ENCODE peak calls at places on chromosomes 4 and X, in eight cellular contexts. M, B, Y, C, D, R, S and K are unnamed samples.

GRCh38 chrX:70219938-70220764 is 14.3 kb upstream of the AWAT1 start:
- DNase-seq in C (no peak), S (peak; percentile 85), R (no peak), B (no peak), D (peak; percentile 37), Y (no peak), M (no peak), K (no peak)

GRCh38 chr4:20684852-20685763 is 15.2 kb upstream of the PACRGL start:
- DNase-seq in C (no peak), R (peak; percentile 24), M (peak; percentile 51), B (peak; percentile 36), S (peak; percentile 58), Y (no peak), D (peak; percentile 5), K (no peak)

GRCh38 chr4:119517361-119518229 is 111.0 kb downstream of the PDE5A start:
- DNase-seq in C (no peak), Y (no peak), D (peak; percentile 15), M (no peak), R (no peak), S (peak; percentile 89), B (no peak), K (no peak)

GRCh38 chrX:9207142-9207541 is 173.2 kb upstream of the FAM9B start:
- DNase-seq in S (peak; percentile 9), Y (no peak), D (no peak), M (no peak), B (no peak), R (no peak), C (no peak), K (no peak)

GRCh38 chr4:186762361-186762760 is 38.7 kb upstream of the FAT1 start:
- DNase-seq in S (no peak), B (no peak), R (no peak), Y (no peak), D (no peak), M (no peak), C (no peak), K (no peak)

GRCh38 chr4:78592104-78592783 is 40.7 kb downstream of the ANXA3 start:
- DNase-seq in Y (no peak), M (peak; percentile 51), S (no peak), B (no peak), D (no peak), C (no peak), R (no peak), K (no peak)

GRCh38 chr4:65046496-65047101 is 623.7 kb downstream of the EPHA5 start:
- DNase-seq in D (no peak), Y (no peak), B (no peak), R (no peak), M (no peak), S (peak; percentile 7), C (no peak), K (no peak)

GRCh38 chr4:9691221-9692065 is 90.0 kb upstream of the DRD5 start:
- DNase-seq in S (peak; percentile 19), C (peak; percentile 94), B (peak; percentile 41), R (peak; percentile 82), Y (peak; percentile 88), M (peak; percentile 94), D (peak; percentile 26), K (peak; percentile 97)

GRCh38 chrX:73817381-73818199 is 254.6 kb downstream of the CHIC1 start:
- DNase-seq in M (no peak), R (no peak), B (no peak), C (no peak), Y (no peak), S (no peak), D (peak; percentile 6), K (no peak)

GRCh38 chrX:18931972-18932371 is 51.9 kb downstream of the PHKA2 start:
- DNase-seq in S (peak; percentile 41), C (no peak), M (peak; percentile 41), D (peak; percentile 3), B (no peak), Y (peak; percentile 14), R (peak; percentile 24), K (no peak)

GRCh38 chr4:40309250-40309774 is 25.8 kb upstream of the CHRNA9 start:
- DNase-seq in B (no peak), C (peak; percentile 90), Y (peak; percentile 83), M (peak; percentile 92), S (peak; percentile 86), R (peak; percentile 57), D (peak; percentile 52), K (peak; percentile 83)

GRCh38 chrX:21996872-21997271 is 35.3 kb upstream of the PHEX start:
- DNase-seq in M (no peak), S (peak; percentile 64), R (no peak), C (no peak), B (peak; percentile 82), Y (no peak), D (peak; percentile 8), K (no peak)

GRCh38 chr4:40845136-40845910 is 95.6 kb downstream of the NSUN7 start:
- DNase-seq in C (no peak), M (no peak), S (peak; percentile 16), B (no peak), D (no peak), R (no peak), Y (no peak), K (no peak)

GRCh38 chr4:2250764-2251072 is 8.8 kb upstream of the HAUS3 start:
- DNase-seq in R (no peak), B (no peak), D (no peak), Y (no peak), C (no peak), M (no peak), S (no peak), K (no peak)

GRCh38 chrX:26071618-26072017 is 66.5 kb upstream of the MAGEB18 start:
- DNase-seq in S (no peak), C (no peak), R (no peak), D (no peak), M (no peak), Y (no peak), B (no peak), K (no peak)

GRCh38 chrX:136909706-136910564 is 29.4 kb upstream of the RBMX start:
- DNase-seq in S (peak; percentile 94), D (peak; percentile 73), Y (peak; percentile 83), C (peak; percentile 68), M (peak; percentile 77), B (peak; percentile 98), R (peak; percentile 55), K (peak; percentile 89)

GRCh38 chr4:7516116-7516772 is 81.5 kb upstream of the PSAPL1 start:
- DNase-seq in Y (no peak), C (no peak), S (no peak), M (no peak), D (no peak), B (no peak), R (no peak), K (no peak)

GRCh38 chr4:17494258-17494657 is 17.6 kb downstream of the QDPR start:
- DNase-seq in D (peak; percentile 48), M (no peak), R (no peak), B (no peak), S (peak; percentile 79), Y (no peak), C (no peak), K (no peak)

GRCh38 chr4:149785686-149786431 is 29.8 kb downstream of the IQCM start:
- DNase-seq in Y (no peak), R (no peak), M (no peak), B (no peak), S (peak; percentile 84), D (peak; percentile 46), C (no peak), K (no peak)

GRCh38 chrX:68462653-68463052 is 29.4 kb upstream of the OPHN1 start:
- DNase-seq in Y (no peak), S (peak; percentile 53), R (no peak), C (peak; percentile 1), B (no peak), D (no peak), M (peak; percentile 70), K (no peak)

GRCh38 chrX:95716841-95717240 is 967.8 kb upstream of the DIAPH2 start:
- DNase-seq in Y (no peak), C (no peak), M (no peak), B (no peak), R (no peak), D (no peak), S (no peak), K (no peak)

GRCh38 chrX:74133156-74133796 is 170.7 kb upstream of the ZCCHC13 start:
- DNase-seq in C (no peak), B (peak; percentile 24), D (peak; percentile 43), M (peak; percentile 62), S (peak; percentile 88), R (peak; percentile 42), Y (peak; percentile 31), K (no peak)

GRCh38 chr4:188138227-188138626 is 1.0 kb upstream of the TRIML1 start:
- DNase-seq in S (no peak), R (no peak), C (no peak), D (no peak), B (no peak), M (no peak), Y (no peak), K (no peak)

GRCh38 chr4:80188801-80189458 is 8.4 kb upstream of the PRDM8 start:
- DNase-seq in R (no peak), S (no peak), Y (no peak), C (no peak), D (no peak), M (no peak), B (no peak), K (no peak)

GRCh38 chrX:47809065-47809788 is 27.5 kb upstream of the ZNF81 start:
- DNase-seq in M (no peak), R (no peak), C (no peak), S (no peak), Y (no peak), B (no peak), D (no peak), K (no peak)

GRCh38 chr4:116217781-116218180 is 867.6 kb downstream of the TRAM1L1 start:
- DNase-seq in D (no peak), B (no peak), R (no peak), S (no peak), M (no peak), Y (no peak), C (no peak), K (no peak)

GRCh38 chr4:182478475-182478874 is 235.3 kb downstream of the TENM3 start:
- DNase-seq in M (peak; percentile 55), Y (no peak), B (peak; percentile 44), S (peak; percentile 60), C (no peak), D (peak; percentile 11), R (peak; percentile 23), K (no peak)

GRCh38 chrX:136028383-136028984 is 43.2 kb downstream of the SLC9A6 start:
- DNase-seq in M (peak; percentile 60), C (no peak), D (no peak), Y (peak; percentile 18), R (peak; percentile 20), B (peak; percentile 30), S (peak; percentile 82), K (no peak)

GRCh38 chr4:168308912-168309311 is 9.6 kb downstream of the DDX60 start:
- DNase-seq in Y (no peak), S (no peak), D (no peak), C (no peak), B (no peak), M (no peak), R (no peak), K (no peak)

GRCh38 chr4:88477229-88477860 is 20.4 kb downstream of the HERC5 start:
- DNase-seq in D (no peak), S (no peak), M (no peak), C (no peak), R (no peak), Y (no peak), B (no peak), K (no peak)

GRCh38 chr4:27357283-27357682 is 496.6 kb downstream of the STIM2 start:
- DNase-seq in M (peak; percentile 6), B (no peak), C (no peak), R (no peak), D (no peak), S (peak; percentile 69), Y (no peak), K (no peak)

GRCh38 chrX:35626124-35626523 is 172.0 kb upstream of the MAGEB16 start:
- DNase-seq in R (no peak), Y (no peak), D (no peak), C (no peak), S (no peak), M (no peak), B (no peak), K (no peak)

GRCh38 chr4:6595897-6596537 is 21.0 kb downstream of the MAN2B2 start:
- DNase-seq in D (no peak), S (no peak), C (no peak), M (peak; percentile 91), R (no peak), Y (no peak), B (no peak), K (no peak)

GRCh38 chrX:139738581-139738980 is 30.6 kb upstream of the MCF2 start:
- DNase-seq in R (no peak), B (no peak), C (no peak), D (no peak), Y (no peak), M (no peak), S (peak; percentile 4), K (no peak)